ENCODE peak calls at places on chromosomes 12 and 14, in four cellular contexts. S, K, B and D are unnamed samples.
A peak's percentile ranks its signal among the peaks of the same experiment; 100 is the strongest.

GRCh38 chr14:99793213-99794155 is at the start of gene EML1:
- DNase-seq in S (peak; percentile 83), K (peak; percentile 81), B (peak; percentile 85), D (peak; percentile 96)

GRCh38 chr12:54017027-54017788 is 8.4 kb downstream of the HOXC8 start:
- DNase-seq in S (no peak), K (no peak), B (no peak), D (peak; percentile 41)

GRCh38 chr12:47364251-47364650 is 284.5 kb upstream of the AMIGO2 start:
- DNase-seq in S (no peak), K (no peak), B (no peak), D (no peak)

GRCh38 chr12:125140918-125141573 is 75.8 kb downstream of the AACS start:
- DNase-seq in S (no peak), K (peak; percentile 59), B (no peak), D (no peak)

GRCh38 chr12:106303202-106303820 is 778 bp downstream of the TCP11L2 start:
- DNase-seq in S (peak; percentile 81), K (peak; percentile 88), B (peak; percentile 84), D (peak; percentile 94)

GRCh38 chr12:23893611-23894010 is 55.9 kb downstream of the SOX5 start:
- DNase-seq in S (no peak), K (peak; percentile 48), B (no peak), D (no peak)

GRCh38 chr14:36718216-36718615 is 56.6 kb downstream of the PAX9 start:
- DNase-seq in S (no peak), K (peak; percentile 6), B (no peak), D (no peak)

GRCh38 chr12:81863406-81863805 is 104.3 kb upstream of the PPFIA2 start:
- DNase-seq in S (no peak), K (no peak), B (peak; percentile 8), D (peak; percentile 41)

GRCh38 chr12:98483621-98484455 is 31.6 kb upstream of the TMPO start:
- DNase-seq in S (no peak), K (no peak), B (no peak), D (no peak)

GRCh38 chr12:62581288-62582064 is 114.8 kb downstream of the MON2 start:
- DNase-seq in S (no peak), K (peak; percentile 81), B (peak; percentile 43), D (peak; percentile 51)

GRCh38 chr14:67221248-67221981 is 19.8 kb upstream of the PALS1 start:
- DNase-seq in S (no peak), K (peak; percentile 50), B (no peak), D (no peak)

GRCh38 chr14:68479247-68479646 is 313.6 kb downstream of the ZFP36L1 start:
- DNase-seq in S (no peak), K (peak; percentile 62), B (no peak), D (no peak)

DNA sequence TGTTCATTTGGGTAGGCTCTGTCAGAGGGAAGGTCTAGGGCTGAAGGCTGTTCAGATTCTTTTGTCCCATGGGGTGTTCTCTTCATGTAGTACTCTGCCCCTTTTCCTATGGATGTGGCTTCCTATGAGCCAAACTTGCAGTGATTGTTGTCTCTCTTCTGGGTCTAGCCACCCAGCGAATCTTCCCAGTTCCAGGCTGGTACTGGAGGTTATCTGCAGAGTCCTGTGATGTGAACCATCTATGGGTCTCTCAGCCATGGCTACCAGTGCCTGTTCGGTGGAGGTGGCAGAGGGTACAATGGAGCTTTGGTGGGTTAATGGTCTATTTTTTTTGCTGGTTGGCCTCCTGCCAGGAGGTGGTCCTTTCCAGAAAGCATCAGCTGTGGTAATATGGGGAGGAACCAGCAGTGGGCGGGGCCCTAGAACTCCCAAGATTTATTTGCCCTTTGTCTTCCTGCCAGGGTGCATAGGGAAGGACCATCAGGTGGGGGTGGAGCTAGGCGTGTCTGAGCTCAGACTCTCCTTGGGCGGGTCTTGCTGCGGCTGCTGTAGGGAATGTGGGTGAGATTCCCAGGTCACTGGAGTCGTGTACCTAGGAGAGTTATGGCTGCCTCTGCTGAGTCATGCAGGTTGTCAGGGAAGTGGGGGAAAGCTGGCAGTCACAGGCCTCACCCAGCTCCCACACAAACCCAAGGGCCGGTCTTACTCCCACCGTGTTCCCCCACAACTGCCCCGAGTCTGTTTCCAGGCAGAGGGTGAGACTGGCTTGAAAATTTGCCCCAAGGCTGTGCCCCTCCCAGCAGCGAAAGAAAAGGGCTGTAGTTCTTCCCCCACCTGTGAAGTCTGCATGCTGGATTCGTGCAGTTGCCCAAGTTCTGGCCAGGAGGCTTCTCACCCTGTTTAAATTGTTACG is 17.5 kb downstream of the MTRFR start:
- DNase-seq in S (peak; percentile 84), K (no peak), B (no peak), D (no peak)
- H3K4me3 ChIP-seq in S (no peak overlapping the region), K (no peak overlapping the region), B (no peak overlapping the region), D (no peak overlapping the region)

DNA sequence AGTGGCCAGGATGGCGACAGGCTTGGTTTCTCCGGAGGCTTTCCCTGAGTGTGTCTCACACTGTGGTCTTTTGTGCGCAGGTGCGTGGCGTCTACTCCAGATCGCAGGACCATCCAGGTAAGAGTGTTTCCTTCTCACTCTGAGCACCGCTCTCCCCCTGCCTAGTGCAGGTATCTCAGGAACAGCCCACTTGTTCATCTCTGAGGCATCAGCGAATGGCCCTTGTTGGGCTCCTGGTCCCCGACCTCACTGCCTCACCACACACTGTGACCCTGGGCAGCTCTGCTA is 781 bp downstream of the ADGRD1 start:
- DNase-seq in S (no peak), K (no peak), B (no peak), D (no peak)
- H3K4me3 ChIP-seq in S (peak overlapping the region; percentile 39), K (no peak overlapping the region), B (peak overlapping the region; percentile 12), D (no peak overlapping the region)

DNA sequence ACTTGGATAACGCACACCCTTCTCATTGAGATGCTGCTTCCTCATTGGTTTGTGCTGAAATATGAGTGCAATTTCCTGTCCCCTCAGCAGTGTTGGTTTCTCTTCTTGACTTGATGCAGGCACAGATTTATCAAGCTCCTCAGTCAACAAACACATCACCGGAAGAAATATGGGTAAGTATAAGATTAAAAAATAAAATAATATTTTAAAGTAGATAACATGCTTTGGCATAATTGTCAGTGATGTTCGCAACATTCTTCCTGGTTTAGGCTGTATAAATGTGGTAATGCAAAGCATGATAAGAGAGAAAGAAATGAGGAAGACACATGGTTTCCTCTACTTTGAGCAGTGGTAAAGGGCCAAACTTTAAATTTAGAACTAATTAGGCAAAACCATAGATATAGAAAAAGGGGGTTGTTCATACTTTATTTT is at the start of gene GPR65:
- DNase-seq in S (no peak), K (peak; percentile 45), B (no peak), D (no peak)
- H3K4me3 ChIP-seq in S (peak within 1 kb of the TSS; percentile 19), K (no peak within 1 kb of the TSS), B (no peak within 1 kb of the TSS), D (no peak within 1 kb of the TSS)

DNA sequence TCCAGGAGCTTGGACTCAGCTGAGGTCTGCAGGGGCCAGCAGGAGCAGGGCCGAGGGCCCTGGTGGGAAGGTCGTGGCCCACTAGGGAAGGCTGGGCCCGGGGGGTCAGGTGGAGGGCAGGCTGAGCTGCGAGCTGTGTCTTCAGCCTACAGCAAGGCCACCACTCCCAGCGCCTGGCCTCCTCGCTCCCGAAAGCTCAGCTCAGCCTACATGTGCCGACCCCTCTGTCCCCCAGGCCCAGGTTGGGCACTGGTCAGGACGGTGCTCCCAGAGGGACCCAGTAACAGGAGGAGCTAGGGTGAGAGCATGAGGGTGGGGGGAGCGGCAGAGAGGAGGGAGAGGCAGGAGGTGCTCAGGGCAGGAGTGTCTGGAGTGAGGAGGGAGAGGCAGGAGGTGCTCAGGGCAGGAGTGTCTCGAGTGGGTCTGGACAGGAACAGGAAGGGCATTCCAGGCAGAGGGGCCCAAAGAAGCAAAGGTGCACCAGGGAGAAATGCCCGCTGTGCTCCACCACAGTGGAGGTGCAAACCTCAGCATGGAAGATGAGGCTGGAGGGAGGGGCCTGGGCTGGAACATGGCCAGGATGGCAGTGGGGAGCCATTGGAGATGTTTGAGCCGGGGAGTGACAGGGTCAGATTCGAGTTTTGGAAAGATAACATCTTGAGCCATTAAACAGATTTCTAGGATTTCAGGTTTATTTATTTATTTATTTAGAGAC is 29.1 kb upstream of the GPR132 start:
- DNase-seq in S (no peak), K (no peak), B (no peak), D (no peak)
- H3K4me3 ChIP-seq in S (peak overlapping the region; percentile 74), K (peak overlapping the region; percentile 68), B (peak overlapping the region; percentile 74), D (peak overlapping the region; percentile 82)